ENCODE peak calls at places on chromosomes 16 and 17, in eight cellular contexts. D, S, A, V, F, R, Y and C are unnamed samples. For H3K27me3 and H3K4me1, the result is how much of the 10 kb centered on the place peaks cover.

GRCh38 chr16:22191966-22192260 is 14.2 kb upstream of the EEF2K start:
- DNase-seq in D (no peak), S (no peak), A (no peak), V (no peak), F (no peak), R (no peak), Y (no peak), C (peak)

GRCh38 chr16:2459647-2460390 is at the start of gene TEDC2:
- DNase-seq in D (peak), S (peak), A (peak), V (peak), F (peak), R (peak), Y (peak), C (peak)

GRCh38 chr17:41377546-41377945 is 4.6 kb downstream of the KRT34 start:
- DNase-seq in D (no peak), S (no peak), A (no peak), V (no peak), F (no peak), R (peak), Y (no peak), C (no peak)

GRCh38 chr16:85515830-85516397 is 97.2 kb upstream of the GSE1 start:
- DNase-seq in D (peak), S (peak), A (no peak), V (no peak), F (no peak), R (no peak), Y (peak), C (no peak)

GRCh38 chr17:7627250-7628121 is at the start of gene SAT2:
- DNase-seq in D (peak), S (peak), A (peak), V (peak), F (peak), R (peak), Y (peak), C (peak)

GRCh38 chr16:87924937-87925670 is 11.2 kb downstream of the CA5A start:
- DNase-seq in D (peak), S (peak), A (peak), V (no peak), F (no peak), R (peak), Y (peak), C (peak)

GRCh38 chr16:4266372-4266771 is 6.5 kb downstream of the TFAP4 start:
- DNase-seq in D (no peak), S (no peak), A (no peak), V (no peak), F (no peak), R (peak), Y (no peak), C (no peak)

GRCh38 chr16:83615553-83615952 is 192.2 kb upstream of the HSBP1 start:
- DNase-seq in D (no peak), S (no peak), A (no peak), V (no peak), F (no peak), R (no peak), Y (no peak), C (no peak)

GRCh38 chr17:12691173-12691572 is 25.5 kb downstream of the MYOCD start:
- DNase-seq in D (no peak), S (no peak), A (no peak), V (peak), F (peak), R (no peak), Y (no peak), C (no peak)

GRCh38 chr17:57084361-57084801 is 665 bp upstream of the AKAP1 start:
- DNase-seq in D (no peak), S (no peak), A (no peak), V (no peak), F (no peak), R (peak), Y (no peak), C (no peak)

GRCh38 chr17:17109896-17110295 is 67.6 kb downstream of the MPRIP start:
- DNase-seq in D (no peak), S (no peak), A (no peak), V (peak), F (no peak), R (no peak), Y (peak), C (no peak)

GRCh38 chr16:84367297-84367680 is 1.0 kb upstream of the ATP2C2 start:
- DNase-seq in D (no peak), S (no peak), A (no peak), V (no peak), F (no peak), R (no peak), Y (peak), C (no peak)

GRCh38 chr17:4899341-4900230 is at the start of gene C17orf107:
- DNase-seq in D (peak), S (peak), A (peak), V (peak), F (peak), R (no peak), Y (peak), C (no peak)

GRCh38 chr16:71352466-71352865 is 6.1 kb upstream of the CALB2 start:
- DNase-seq in D (no peak), S (no peak), A (no peak), V (no peak), F (no peak), R (no peak), Y (no peak), C (no peak)

GRCh38 chr16:71352963-71353460 is 5.5 kb upstream of the CALB2 start:
- DNase-seq in D (no peak), S (no peak), A (no peak), V (no peak), F (no peak), R (no peak), Y (no peak), C (no peak)

GRCh38 chr16:71351558-71351901 is 7.0 kb upstream of the CALB2 start:
- DNase-seq in D (peak), S (peak), A (no peak), V (no peak), F (no peak), R (peak), Y (no peak), C (no peak)

GRCh38 chr16:71354156-71354555 is 4.4 kb upstream of the CALB2 start:
- DNase-seq in D (no peak), S (no peak), A (no peak), V (no peak), F (no peak), R (no peak), Y (no peak), C (no peak)

GRCh38 chr16:71353736-71354135 is 4.8 kb upstream of the CALB2 start:
- DNase-seq in D (no peak), S (no peak), A (no peak), V (no peak), F (no peak), R (no peak), Y (no peak), C (no peak)
- H3K27me3 ChIP-seq in D (under half), S (under half), A (under half), V (under half), F (under half), R (under half), Y (under half), C (under half)

DNA sequence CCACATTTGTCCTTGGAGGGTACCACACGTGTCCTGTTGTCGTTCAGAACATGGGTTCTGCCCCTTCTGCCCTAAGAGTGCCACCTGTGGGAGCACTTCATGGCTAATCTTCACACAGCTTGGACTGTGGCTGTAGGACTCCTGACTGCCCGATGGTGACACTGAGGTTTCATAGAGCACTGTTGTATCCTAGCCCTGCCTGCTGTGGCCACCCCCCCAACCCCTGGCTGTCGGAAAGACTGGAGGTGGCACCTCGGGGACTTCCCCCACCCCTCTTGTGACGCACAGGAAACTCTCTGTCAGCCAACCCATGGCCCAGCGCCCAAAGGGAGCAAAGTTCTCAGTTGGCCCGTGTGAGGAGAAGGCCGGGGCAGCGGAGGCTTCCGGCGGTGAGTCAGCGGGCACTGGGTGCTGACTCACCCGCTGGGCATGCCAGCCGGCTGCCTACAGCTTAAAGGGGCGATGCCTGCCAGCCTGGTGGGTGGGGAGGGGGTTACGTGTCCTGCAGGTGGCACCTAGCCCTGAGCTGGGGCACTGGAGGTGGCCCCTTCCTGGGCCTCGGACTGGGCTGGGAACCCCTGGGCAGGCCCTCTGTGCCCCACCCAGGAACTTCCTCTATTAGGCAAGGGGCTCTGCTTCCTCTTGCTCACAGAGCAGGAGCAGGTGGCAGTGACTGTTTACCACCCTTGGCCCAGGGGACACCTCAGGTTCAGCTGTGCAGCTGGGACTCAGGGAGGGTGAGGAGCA is 3.4 kb downstream of the MAP2K3 start:
- DNase-seq in D (peak), S (peak), A (peak), V (peak), F (peak), R (peak), Y (peak), C (peak)
- TF ChIP-seq CTCF in D (peak), S (no peak), A (no peak), V (peak), F (no peak), R (no peak), Y (no peak), C (no peak)

DNA sequence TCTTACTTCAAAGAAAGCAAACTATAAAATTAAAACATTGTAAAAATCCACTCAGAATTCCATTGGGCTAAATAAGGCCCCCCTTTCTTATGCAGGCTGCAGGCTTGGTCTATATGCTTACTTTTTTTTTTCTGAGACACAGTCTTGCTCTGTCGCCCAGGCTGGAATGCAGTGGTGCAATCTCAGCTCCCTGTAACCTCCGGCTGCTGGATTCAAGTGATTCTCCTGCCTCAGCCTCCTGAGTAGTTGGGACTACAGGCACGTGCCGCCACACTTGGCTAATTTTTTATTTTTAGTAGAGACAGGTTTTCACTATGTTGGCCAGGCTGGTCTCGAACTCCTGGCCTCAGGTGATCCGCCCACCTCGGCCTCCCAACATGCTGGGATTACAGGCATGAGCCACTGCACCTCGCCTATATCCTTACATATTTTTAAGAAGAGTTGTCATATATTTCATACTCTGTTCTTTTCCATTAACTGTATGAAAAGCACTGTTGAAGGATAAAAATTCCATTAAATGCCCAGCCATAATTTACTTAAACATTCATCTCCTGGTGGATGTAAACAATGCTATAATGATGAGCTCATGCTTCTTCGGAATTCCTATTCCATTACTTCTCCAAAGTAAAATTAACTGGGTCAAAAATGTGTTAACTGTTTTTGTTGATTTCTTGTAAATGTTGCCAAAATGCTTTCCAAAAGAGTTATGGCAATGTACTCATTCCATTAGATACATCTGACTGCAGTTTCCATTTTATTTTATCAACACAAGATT is 17.8 kb downstream of the SNN start:
- DNase-seq in D (no peak), S (no peak), A (no peak), V (no peak), F (no peak), R (peak), Y (peak), C (no peak)
- H3K4me1 ChIP-seq in D (under half), S (under half), A (under half), V (half or more), F (under half), R (under half), Y (half or more), C (half or more)

GRCh38 chr17:42673266-42673884 is 3.4 kb downstream of the PLEKHH3 start:
- DNase-seq in D (no peak), S (peak), A (no peak), V (no peak), F (peak), R (no peak), Y (no peak), C (no peak)

GRCh38 chr17:42670199-42670924 is 6.4 kb downstream of the PLEKHH3 start:
- DNase-seq in D (no peak), S (peak), A (no peak), V (no peak), F (peak), R (no peak), Y (no peak), C (no peak)

GRCh38 chr17:42670925-42671657 is 5.7 kb downstream of the PLEKHH3 start:
- DNase-seq in D (no peak), S (peak), A (no peak), V (no peak), F (peak), R (no peak), Y (no peak), C (no peak)

GRCh38 chr17:42673885-42674754 is 2.7 kb downstream of the PLEKHH3 start:
- DNase-seq in D (no peak), S (peak), A (peak), V (peak), F (peak), R (no peak), Y (peak), C (peak)

GRCh38 chr17:42672038-42672437 is 4.8 kb downstream of the PLEKHH3 start:
- DNase-seq in D (no peak), S (peak), A (peak), V (no peak), F (peak), R (no peak), Y (no peak), C (no peak)
- H3K27me3 ChIP-seq in D (under half), S (under half), A (under half), V (under half), F (under half), R (under half), Y (under half), C (under half)

DNA sequence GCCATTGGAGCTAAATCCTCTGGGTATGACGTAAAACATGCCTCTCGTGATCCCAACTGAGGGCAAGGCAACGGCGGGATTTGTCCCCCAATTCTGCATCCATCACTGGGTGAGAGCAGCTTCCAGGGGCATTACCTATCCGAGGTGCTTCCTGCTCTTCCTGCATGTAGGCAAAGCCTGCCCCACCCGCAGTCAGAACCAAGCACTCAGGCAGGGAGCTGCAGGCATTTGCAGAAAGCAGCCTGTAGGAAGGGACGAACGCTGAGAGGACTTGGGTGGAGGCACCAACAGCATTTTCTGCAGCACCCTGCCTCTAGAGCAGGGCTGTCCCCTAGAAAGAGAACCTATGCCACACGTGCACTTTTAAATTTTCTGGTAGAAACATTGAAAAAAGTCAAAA is 5.4 kb downstream of the BCO1 start:
- DNase-seq in D (no peak), S (no peak), A (no peak), V (no peak), F (no peak), R (no peak), Y (no peak), C (no peak)
- TF ChIP-seq CTCF in D (no peak), S (no peak), A (no peak), V (no peak), F (no peak), R (no peak), Y (no peak), C (no peak)

GRCh38 chr17:82408938-82409318 is 9.2 kb upstream of the HEXD start:
- DNase-seq in D (no peak), S (peak), A (no peak), V (no peak), F (no peak), R (no peak), Y (no peak), C (no peak)

GRCh38 chr17:82408288-82408937 is 9.7 kb upstream of the HEXD start:
- DNase-seq in D (no peak), S (peak), A (no peak), V (no peak), F (no peak), R (no peak), Y (no peak), C (no peak)

GRCh38 chr17:82411396-82412053 is 6.6 kb upstream of the HEXD start:
- DNase-seq in D (no peak), S (peak), A (no peak), V (no peak), F (no peak), R (no peak), Y (no peak), C (no peak)

GRCh38 chr17:82412535-82413520 is 5.3 kb upstream of the HEXD start:
- DNase-seq in D (peak), S (peak), A (no peak), V (no peak), F (no peak), R (no peak), Y (no peak), C (no peak)

DNA sequence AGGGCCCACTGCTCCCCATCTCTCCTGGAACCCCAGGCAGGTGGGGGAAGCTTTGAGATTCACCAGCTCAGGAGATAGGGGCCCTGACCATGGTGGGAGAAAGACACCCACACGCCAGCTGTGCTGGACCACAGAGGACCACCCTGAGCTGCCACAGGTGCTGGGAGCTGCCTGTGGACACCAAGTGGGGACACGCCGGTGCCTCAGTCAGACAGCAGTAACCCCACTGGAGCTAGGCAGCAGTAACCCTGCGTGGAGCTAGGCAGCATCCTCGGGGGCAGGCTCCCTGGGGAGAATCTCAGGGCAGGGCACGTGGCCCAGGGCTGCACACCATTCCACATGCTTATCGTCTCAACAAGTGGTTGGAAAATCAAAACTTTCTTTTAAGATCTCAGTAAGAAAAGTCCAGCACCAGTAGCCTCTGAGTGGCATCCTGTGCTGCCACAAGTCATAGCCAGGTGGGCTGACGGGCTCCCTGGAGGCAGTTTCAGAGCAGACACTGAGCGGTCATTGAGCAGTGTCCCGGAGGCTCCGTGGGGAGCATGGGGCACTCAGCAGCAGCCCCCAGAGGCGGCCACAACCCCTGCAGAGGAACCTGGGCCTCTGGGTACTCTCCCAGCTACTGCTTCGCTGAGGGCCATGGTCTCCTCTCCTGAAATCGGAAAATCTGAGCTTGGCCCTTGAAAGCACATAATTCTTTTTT is 8.0 kb upstream of the HEXD start:
- DNase-seq in D (no peak), S (peak), A (no peak), V (no peak), F (no peak), R (no peak), Y (no peak), C (no peak)
- H3K4me1 ChIP-seq in D (under half), S (under half), A (under half), V (under half), F (under half), R (under half), Y (under half), C (under half)